ENCODE peak calls at places on chromosomes 11 and 22, in seven cellular contexts. One of them, this sample, is unnamed.

GRCh38 chr11:120024046-120024445 is 113.9 kb downstream of the TRIM29 start:
- DNase-seq in brain microvascular endothelial cell: no peak
- DNase-seq in GM23338: no peak
- DNase-seq in fibroblast of villous mesenchyme: no peak
- DNase-seq in fibroblast of lung: no peak
- DNase-seq in fibroblast of pulmonary artery: no peak
- DNase-seq in neural progenitor cell: peak
- DNase-seq in this sample: no peak

GRCh38 chr11:16603245-16603644 is 135.2 kb upstream of the C11orf58 start:
- DNase-seq in brain microvascular endothelial cell: no peak
- DNase-seq in GM23338: peak
- DNase-seq in fibroblast of villous mesenchyme: no peak
- DNase-seq in fibroblast of lung: no peak
- DNase-seq in fibroblast of pulmonary artery: no peak
- DNase-seq in neural progenitor cell: peak
- DNase-seq in this sample: no peak

GRCh38 chr11:69500285-69501120 is 19.0 kb downstream of the LINC01488 start:
- DNase-seq in brain microvascular endothelial cell: no peak
- DNase-seq in GM23338: no peak
- DNase-seq in fibroblast of villous mesenchyme: no peak
- DNase-seq in fibroblast of lung: no peak
- DNase-seq in fibroblast of pulmonary artery: no peak
- DNase-seq in neural progenitor cell: no peak
- DNase-seq in this sample: no peak

GRCh38 chr11:91104237-91104636 is 881.4 kb upstream of the CHORDC1 start:
- DNase-seq in brain microvascular endothelial cell: peak
- DNase-seq in GM23338: no peak
- DNase-seq in fibroblast of villous mesenchyme: peak
- DNase-seq in fibroblast of lung: peak
- DNase-seq in fibroblast of pulmonary artery: peak
- DNase-seq in neural progenitor cell: no peak
- DNase-seq in this sample: no peak

GRCh38 chr11:58028687-58029411 is 1.9 kb upstream of the OR6Q1 start:
- DNase-seq in brain microvascular endothelial cell: no peak
- DNase-seq in GM23338: no peak
- DNase-seq in fibroblast of villous mesenchyme: peak
- DNase-seq in fibroblast of lung: peak
- DNase-seq in fibroblast of pulmonary artery: no peak
- DNase-seq in neural progenitor cell: no peak
- DNase-seq in this sample: no peak

GRCh38 chr22:39299829-39300178 is 19.6 kb downstream of the RPL3 start:
- DNase-seq in brain microvascular endothelial cell: no peak
- DNase-seq in GM23338: peak
- DNase-seq in fibroblast of villous mesenchyme: no peak
- DNase-seq in fibroblast of lung: peak
- DNase-seq in fibroblast of pulmonary artery: no peak
- DNase-seq in neural progenitor cell: no peak
- DNase-seq in this sample: no peak

GRCh38 chr11:29333993-29334780 is 682.6 kb downstream of the KCNA4 start:
- DNase-seq in brain microvascular endothelial cell: peak
- DNase-seq in GM23338: peak
- DNase-seq in fibroblast of villous mesenchyme: peak
- DNase-seq in fibroblast of lung: peak
- DNase-seq in fibroblast of pulmonary artery: peak
- DNase-seq in neural progenitor cell: peak
- DNase-seq in this sample: peak

GRCh38 chr11:8839957-8840945 is 70.7 kb upstream of the AKIP1 start:
- DNase-seq in brain microvascular endothelial cell: no peak
- DNase-seq in GM23338: peak
- DNase-seq in fibroblast of villous mesenchyme: peak
- DNase-seq in fibroblast of lung: peak
- DNase-seq in fibroblast of pulmonary artery: peak
- DNase-seq in neural progenitor cell: peak
- DNase-seq in this sample: no peak

GRCh38 chr22:44245867-44246266 is 65.1 kb downstream of the PARVG start:
- DNase-seq in brain microvascular endothelial cell: no peak
- DNase-seq in GM23338: no peak
- DNase-seq in fibroblast of villous mesenchyme: no peak
- DNase-seq in fibroblast of lung: no peak
- DNase-seq in fibroblast of pulmonary artery: no peak
- DNase-seq in neural progenitor cell: no peak
- DNase-seq in this sample: no peak

GRCh38 chr11:70761094-70761905 is 363.0 kb downstream of the CTTN start:
- DNase-seq in brain microvascular endothelial cell: no peak
- DNase-seq in GM23338: peak
- DNase-seq in fibroblast of villous mesenchyme: no peak
- DNase-seq in fibroblast of lung: no peak
- DNase-seq in fibroblast of pulmonary artery: no peak
- DNase-seq in neural progenitor cell: no peak
- DNase-seq in this sample: peak

GRCh38 chr11:68840661-68841653 is 759 bp downstream of the CPT1A start:
- DNase-seq in brain microvascular endothelial cell: no peak
- DNase-seq in GM23338: peak
- DNase-seq in fibroblast of villous mesenchyme: peak
- DNase-seq in fibroblast of lung: peak
- DNase-seq in fibroblast of pulmonary artery: peak
- DNase-seq in neural progenitor cell: peak
- DNase-seq in this sample: peak

GRCh38 chr11:65391007-65391406 is 4.6 kb downstream of the FRMD8 start:
- DNase-seq in brain microvascular endothelial cell: no peak
- DNase-seq in GM23338: peak
- DNase-seq in fibroblast of villous mesenchyme: peak
- DNase-seq in fibroblast of lung: peak
- DNase-seq in fibroblast of pulmonary artery: peak
- DNase-seq in neural progenitor cell: peak
- DNase-seq in this sample: no peak

GRCh38 chr11:65388731-65389130 is 2.3 kb downstream of the FRMD8 start:
- DNase-seq in brain microvascular endothelial cell: no peak
- DNase-seq in GM23338: no peak
- DNase-seq in fibroblast of villous mesenchyme: no peak
- DNase-seq in fibroblast of lung: no peak
- DNase-seq in fibroblast of pulmonary artery: no peak
- DNase-seq in neural progenitor cell: no peak
- DNase-seq in this sample: no peak

GRCh38 chr11:65392186-65392829 is 5.9 kb downstream of the FRMD8 start:
- DNase-seq in brain microvascular endothelial cell: no peak
- DNase-seq in GM23338: no peak
- DNase-seq in fibroblast of villous mesenchyme: no peak
- DNase-seq in fibroblast of lung: no peak
- DNase-seq in fibroblast of pulmonary artery: no peak
- DNase-seq in neural progenitor cell: no peak
- DNase-seq in this sample: no peak

GRCh38 chr11:65389294-65389980 is 3.0 kb downstream of the FRMD8 start:
- DNase-seq in brain microvascular endothelial cell: no peak
- DNase-seq in GM23338: no peak
- DNase-seq in fibroblast of villous mesenchyme: no peak
- DNase-seq in fibroblast of lung: no peak
- DNase-seq in fibroblast of pulmonary artery: no peak
- DNase-seq in neural progenitor cell: no peak
- DNase-seq in this sample: no peak

DNA sequence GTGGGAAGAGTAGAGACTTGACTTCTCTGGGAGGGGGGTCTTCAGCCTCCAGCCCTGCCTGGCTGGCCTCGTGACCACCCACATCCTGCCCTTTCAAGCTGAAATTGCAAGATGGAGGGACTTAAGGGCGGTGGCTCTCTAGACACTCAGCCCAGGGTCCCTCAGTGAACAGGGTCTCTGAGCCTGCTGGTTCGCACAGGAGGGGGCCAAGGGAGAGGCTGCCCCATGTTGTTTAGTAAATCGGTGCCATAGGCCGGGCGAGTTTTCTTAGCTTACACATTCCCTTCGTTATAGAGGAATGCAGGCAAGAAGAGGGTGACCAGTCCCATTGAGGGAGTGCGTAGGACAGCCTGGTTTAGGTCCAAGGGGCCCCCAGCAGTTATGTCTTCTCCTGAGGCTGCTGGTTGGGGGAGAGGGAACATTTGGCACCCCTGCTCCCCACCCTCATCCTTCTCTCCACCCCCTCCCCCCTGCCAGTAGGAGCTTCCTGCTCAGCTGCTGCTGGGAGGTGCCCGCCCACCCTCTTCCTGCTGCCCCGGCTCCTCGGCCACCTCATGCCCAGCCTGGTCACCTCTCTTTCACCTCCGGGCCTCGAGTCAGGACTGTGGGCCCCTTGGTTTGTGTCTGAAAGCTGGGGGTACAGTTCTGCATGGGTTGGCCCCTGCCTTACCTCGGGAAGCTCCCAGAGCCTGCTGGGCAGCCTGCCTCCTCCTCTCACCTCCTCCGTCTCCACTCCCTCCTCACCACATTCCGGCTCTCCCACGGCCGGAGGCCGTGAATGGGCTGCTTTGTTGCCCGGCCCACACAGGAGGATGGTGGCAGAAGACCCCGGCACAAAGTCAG is 3.9 kb downstream of the FRMD8 start:
- DNase-seq in brain microvascular endothelial cell: no peak
- DNase-seq in GM23338: no peak
- DNase-seq in fibroblast of villous mesenchyme: no peak
- DNase-seq in fibroblast of lung: no peak
- DNase-seq in fibroblast of pulmonary artery: peak
- DNase-seq in neural progenitor cell: peak
- DNase-seq in this sample: no peak
- H3K4me3 ChIP-seq in brain microvascular endothelial cell: peak
- H3K4me3 ChIP-seq in GM23338: no peak
- H3K4me3 ChIP-seq in fibroblast of villous mesenchyme: peak
- H3K4me3 ChIP-seq in fibroblast of lung: no peak
- H3K4me3 ChIP-seq in fibroblast of pulmonary artery: peak
- H3K4me3 ChIP-seq in neural progenitor cell: no peak
- H3K4me3 ChIP-seq in this sample: no peak

DNA sequence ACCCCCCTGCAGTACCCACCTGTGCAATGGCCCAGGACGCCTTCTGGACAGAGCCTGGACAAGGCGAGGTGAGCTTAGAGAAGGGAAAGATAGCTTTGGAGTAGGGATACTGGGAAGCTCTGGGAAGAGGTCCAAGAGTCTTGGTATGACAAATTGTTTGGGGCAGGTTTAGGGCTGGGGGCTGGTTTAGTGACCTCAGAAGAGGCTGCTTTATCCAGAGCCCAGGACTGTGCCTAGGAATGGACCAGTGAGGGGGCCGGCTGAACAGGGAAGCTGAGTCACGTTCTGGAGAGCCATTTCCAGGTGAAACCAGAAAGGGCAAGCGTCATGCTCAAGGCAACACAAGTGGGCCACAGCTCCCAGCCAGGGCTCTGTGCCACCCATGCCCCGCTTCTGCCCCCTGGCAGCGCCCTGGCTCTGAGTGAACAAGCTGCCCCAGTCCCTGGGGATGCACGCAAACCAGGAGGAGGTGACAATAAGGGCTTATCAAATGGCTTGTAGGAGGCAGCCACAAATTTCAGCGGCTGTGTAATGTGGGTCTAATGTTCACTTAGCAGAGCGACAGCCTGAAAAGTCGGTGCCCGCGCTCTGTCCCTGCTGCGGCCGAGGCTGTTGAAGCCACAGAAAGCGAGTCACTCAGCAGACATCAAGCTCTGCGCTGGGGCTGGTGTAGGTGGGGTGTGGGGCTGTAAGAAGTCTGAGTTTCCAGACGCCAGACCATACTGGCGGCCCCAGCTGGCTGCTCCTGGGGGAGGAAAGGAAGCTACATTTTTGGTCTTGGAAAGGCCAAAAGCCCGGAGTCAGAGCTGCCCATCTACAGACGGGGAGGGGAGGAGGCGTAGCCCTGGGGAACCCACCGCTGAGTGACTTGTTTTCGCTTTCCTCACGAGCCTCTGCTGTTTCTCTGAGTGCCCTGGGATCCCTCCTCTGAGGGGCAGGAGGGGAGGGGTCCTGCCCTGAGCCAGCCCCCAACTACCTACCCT is 18.3 kb upstream of the SYT7 start:
- DNase-seq in brain microvascular endothelial cell: peak
- DNase-seq in GM23338: peak
- DNase-seq in fibroblast of villous mesenchyme: peak
- DNase-seq in fibroblast of lung: peak
- DNase-seq in fibroblast of pulmonary artery: peak
- DNase-seq in neural progenitor cell: peak
- DNase-seq in this sample: no peak
- H3K4me3 ChIP-seq in brain microvascular endothelial cell: no peak
- H3K4me3 ChIP-seq in GM23338: peak
- H3K4me3 ChIP-seq in fibroblast of villous mesenchyme: peak
- H3K4me3 ChIP-seq in fibroblast of lung: no peak
- H3K4me3 ChIP-seq in fibroblast of pulmonary artery: no peak
- H3K4me3 ChIP-seq in neural progenitor cell: no peak
- H3K4me3 ChIP-seq in this sample: no peak

DNA sequence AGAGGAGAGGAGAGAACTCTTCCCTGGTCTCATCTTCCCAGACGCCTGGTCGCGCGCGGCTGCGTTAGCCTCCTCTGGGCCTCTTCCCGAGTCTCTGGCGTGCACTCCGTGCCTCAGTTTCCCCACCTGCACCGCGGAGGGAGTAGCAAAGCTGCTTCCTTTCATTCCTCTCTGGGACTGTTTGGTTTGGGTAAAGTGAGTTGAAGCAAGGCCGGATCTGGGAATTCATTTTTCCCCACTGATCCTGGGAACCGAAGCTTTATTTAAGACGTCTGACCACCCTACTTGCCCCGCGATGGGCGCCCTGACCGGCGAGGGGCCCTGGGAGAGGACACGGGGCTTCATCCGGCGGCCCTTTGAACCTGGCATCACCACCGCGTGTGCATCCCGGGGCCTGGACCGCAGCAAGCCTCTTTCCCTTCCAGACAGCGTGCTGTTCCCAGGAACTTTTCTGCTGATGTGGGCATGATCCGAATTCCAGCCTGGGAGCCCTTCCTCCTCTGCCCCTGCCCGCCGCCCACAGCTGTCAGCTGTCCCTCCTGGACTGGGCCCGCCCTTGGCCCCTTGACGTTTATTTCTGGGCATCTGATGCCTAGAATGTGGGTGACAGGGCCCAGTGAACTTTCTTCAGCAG is 758 bp downstream of the LDLRAD3 start:
- DNase-seq in brain microvascular endothelial cell: peak
- DNase-seq in GM23338: peak
- DNase-seq in fibroblast of villous mesenchyme: peak
- DNase-seq in fibroblast of lung: peak
- DNase-seq in fibroblast of pulmonary artery: peak
- DNase-seq in neural progenitor cell: peak
- DNase-seq in this sample: no peak
- H3K4me3 ChIP-seq in brain microvascular endothelial cell: peak
- H3K4me3 ChIP-seq in GM23338: peak
- H3K4me3 ChIP-seq in fibroblast of villous mesenchyme: peak
- H3K4me3 ChIP-seq in fibroblast of lung: peak
- H3K4me3 ChIP-seq in fibroblast of pulmonary artery: peak
- H3K4me3 ChIP-seq in neural progenitor cell: peak
- H3K4me3 ChIP-seq in this sample: peak

DNA sequence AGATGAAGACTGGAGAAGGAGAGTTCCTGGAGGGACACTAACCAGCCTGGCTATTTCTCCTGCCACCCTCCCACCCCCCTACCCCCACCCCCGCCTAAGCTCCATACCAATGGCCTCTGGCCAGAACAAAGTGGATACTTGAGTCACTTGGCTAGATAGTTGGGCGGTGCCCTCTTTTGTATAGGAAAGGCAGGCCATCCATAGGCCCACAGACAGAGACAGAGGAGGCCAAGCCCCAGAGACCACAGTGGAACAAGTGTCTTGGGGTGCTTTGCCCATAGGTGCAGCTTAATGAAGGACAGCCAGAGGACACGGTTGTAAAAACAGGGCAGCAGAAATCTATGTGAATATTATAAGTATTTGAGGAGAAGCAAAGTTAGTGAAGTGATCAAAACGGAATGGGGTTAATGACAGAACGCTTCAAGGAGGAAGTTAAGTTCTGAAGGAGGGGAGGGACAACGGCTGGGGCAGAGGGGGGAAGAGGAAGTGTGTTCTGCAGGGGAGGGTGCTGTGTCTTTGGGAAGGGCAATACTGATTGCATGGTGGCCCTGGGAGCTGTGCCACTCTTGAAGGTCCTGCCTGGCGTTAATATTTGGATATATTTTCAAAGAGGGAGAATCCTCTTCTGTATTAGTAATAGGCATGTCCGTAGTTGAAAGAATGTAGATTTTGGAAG is 32.7 kb downstream of the FLI1 start:
- DNase-seq in brain microvascular endothelial cell: no peak
- DNase-seq in GM23338: no peak
- DNase-seq in fibroblast of villous mesenchyme: no peak
- DNase-seq in fibroblast of lung: no peak
- DNase-seq in fibroblast of pulmonary artery: no peak
- DNase-seq in neural progenitor cell: no peak
- DNase-seq in this sample: no peak
- H3K4me3 ChIP-seq in brain microvascular endothelial cell: no peak
- H3K4me3 ChIP-seq in GM23338: no peak
- H3K4me3 ChIP-seq in fibroblast of villous mesenchyme: no peak
- H3K4me3 ChIP-seq in fibroblast of lung: no peak
- H3K4me3 ChIP-seq in fibroblast of pulmonary artery: no peak
- H3K4me3 ChIP-seq in neural progenitor cell: no peak
- H3K4me3 ChIP-seq in this sample: no peak